ENCODE peak calls at places on chromosome 18, in eight cellular contexts. One of them, this sample, is unnamed.

GRCh38 chr18:41323044-41323443 is 632.0 kb upstream of the PIK3C3 start:
- DNase-seq in left cardiac atrium: no peak
- DNase-seq in A549: no peak
- DNase-seq in cardiac muscle cell: peak
- DNase-seq in activated CD4-positive, alpha-beta T cell treated with anti-CD3 and anti-CD28 coated beads, Interleukin-2, amount 10 ng/mL, durations not matched to agents 7 days and 5 days: no peak
- DNase-seq in hepatocyte: no peak
- DNase-seq in upper lobe of right lung: no peak
- DNase-seq in tibial nerve: no peak
- DNase-seq in this sample: no peak

GRCh38 chr18:70207181-70207580 is 1.7 kb upstream of the RTTN start:
- DNase-seq in left cardiac atrium: no peak
- DNase-seq in cardiac muscle cell: no peak
- DNase-seq in activated CD4-positive, alpha-beta T cell treated with anti-CD3 and anti-CD28 coated beads, Interleukin-2, amount 10 ng/mL, durations not matched to agents 7 days and 5 days: no peak
- DNase-seq in hepatocyte: no peak
- DNase-seq in upper lobe of right lung: no peak
- DNase-seq in A549: no peak
- DNase-seq in tibial nerve: no peak
- DNase-seq in this sample: no peak

GRCh38 chr18:13610517-13610916 is 115.8 kb downstream of the FAM210A start:
- DNase-seq in tibial nerve: no peak
- DNase-seq in hepatocyte: no peak
- DNase-seq in cardiac muscle cell: no peak
- DNase-seq in activated CD4-positive, alpha-beta T cell treated with anti-CD3 and anti-CD28 coated beads, Interleukin-2, amount 10 ng/mL, durations not matched to agents 7 days and 5 days: no peak
- DNase-seq in upper lobe of right lung: peak
- DNase-seq in A549: no peak
- DNase-seq in left cardiac atrium: no peak
- DNase-seq in this sample: no peak

GRCh38 chr18:44128365-44128764 is 552.3 kb upstream of the SETBP1 start:
- DNase-seq in tibial nerve: no peak
- DNase-seq in upper lobe of right lung: no peak
- DNase-seq in left cardiac atrium: no peak
- DNase-seq in cardiac muscle cell: peak
- DNase-seq in activated CD4-positive, alpha-beta T cell treated with anti-CD3 and anti-CD28 coated beads, Interleukin-2, amount 10 ng/mL, durations not matched to agents 7 days and 5 days: no peak
- DNase-seq in A549: no peak
- DNase-seq in hepatocyte: no peak
- DNase-seq in this sample: no peak

GRCh38 chr18:48007955-48008701 is 77.7 kb upstream of the SMAD2 start:
- DNase-seq in left cardiac atrium: peak
- DNase-seq in hepatocyte: peak
- DNase-seq in A549: peak
- DNase-seq in cardiac muscle cell: peak
- DNase-seq in activated CD4-positive, alpha-beta T cell treated with anti-CD3 and anti-CD28 coated beads, Interleukin-2, amount 10 ng/mL, durations not matched to agents 7 days and 5 days: peak
- DNase-seq in tibial nerve: no peak
- DNase-seq in upper lobe of right lung: peak
- DNase-seq in this sample: peak

GRCh38 chr18:9539283-9539682 is 64.0 kb downstream of the RALBP1 start:
- DNase-seq in tibial nerve: no peak
- DNase-seq in A549: no peak
- DNase-seq in activated CD4-positive, alpha-beta T cell treated with anti-CD3 and anti-CD28 coated beads, Interleukin-2, amount 10 ng/mL, durations not matched to agents 7 days and 5 days: no peak
- DNase-seq in cardiac muscle cell: no peak
- DNase-seq in upper lobe of right lung: no peak
- DNase-seq in left cardiac atrium: no peak
- DNase-seq in hepatocyte: no peak
- DNase-seq in this sample: no peak

GRCh38 chr18:62386091-62386490 is 61.0 kb downstream of the TNFRSF11A start:
- DNase-seq in A549: no peak
- DNase-seq in tibial nerve: no peak
- DNase-seq in hepatocyte: no peak
- DNase-seq in cardiac muscle cell: no peak
- DNase-seq in upper lobe of right lung: no peak
- DNase-seq in activated CD4-positive, alpha-beta T cell treated with anti-CD3 and anti-CD28 coated beads, Interleukin-2, amount 10 ng/mL, durations not matched to agents 7 days and 5 days: no peak
- DNase-seq in left cardiac atrium: no peak
- DNase-seq in this sample: no peak

GRCh38 chr18:32300914-32301313 is 111.1 kb downstream of the MEP1B start:
- DNase-seq in hepatocyte: no peak
- DNase-seq in upper lobe of right lung: no peak
- DNase-seq in A549: no peak
- DNase-seq in activated CD4-positive, alpha-beta T cell treated with anti-CD3 and anti-CD28 coated beads, Interleukin-2, amount 10 ng/mL, durations not matched to agents 7 days and 5 days: no peak
- DNase-seq in left cardiac atrium: no peak
- DNase-seq in tibial nerve: no peak
- DNase-seq in cardiac muscle cell: peak
- DNase-seq in this sample: no peak

GRCh38 chr18:33560686-33561370 is 17.2 kb upstream of the ASXL3 start:
- DNase-seq in left cardiac atrium: no peak
- DNase-seq in activated CD4-positive, alpha-beta T cell treated with anti-CD3 and anti-CD28 coated beads, Interleukin-2, amount 10 ng/mL, durations not matched to agents 7 days and 5 days: no peak
- DNase-seq in upper lobe of right lung: no peak
- DNase-seq in tibial nerve: no peak
- DNase-seq in cardiac muscle cell: peak
- DNase-seq in A549: peak
- DNase-seq in hepatocyte: peak
- DNase-seq in this sample: no peak

GRCh38 chr18:45104071-45104440 is 423.4 kb downstream of the SETBP1 start:
- DNase-seq in upper lobe of right lung: no peak
- DNase-seq in A549: no peak
- DNase-seq in tibial nerve: no peak
- DNase-seq in left cardiac atrium: no peak
- DNase-seq in cardiac muscle cell: no peak
- DNase-seq in activated CD4-positive, alpha-beta T cell treated with anti-CD3 and anti-CD28 coated beads, Interleukin-2, amount 10 ng/mL, durations not matched to agents 7 days and 5 days: no peak
- DNase-seq in hepatocyte: no peak
- DNase-seq in this sample: no peak

GRCh38 chr18:25348361-25349130 is 3.4 kb downstream of the ZNF521 start:
- DNase-seq in hepatocyte: no peak
- DNase-seq in activated CD4-positive, alpha-beta T cell treated with anti-CD3 and anti-CD28 coated beads, Interleukin-2, amount 10 ng/mL, durations not matched to agents 7 days and 5 days: no peak
- DNase-seq in cardiac muscle cell: no peak
- DNase-seq in tibial nerve: no peak
- DNase-seq in upper lobe of right lung: no peak
- DNase-seq in left cardiac atrium: no peak
- DNase-seq in A549: no peak
- DNase-seq in this sample: no peak

GRCh38 chr18:24703316-24703715 is 242.9 kb downstream of the HRH4 start:
- DNase-seq in upper lobe of right lung: no peak
- DNase-seq in activated CD4-positive, alpha-beta T cell treated with anti-CD3 and anti-CD28 coated beads, Interleukin-2, amount 10 ng/mL, durations not matched to agents 7 days and 5 days: no peak
- DNase-seq in cardiac muscle cell: no peak
- DNase-seq in A549: no peak
- DNase-seq in hepatocyte: no peak
- DNase-seq in left cardiac atrium: no peak
- DNase-seq in tibial nerve: no peak
- DNase-seq in this sample: no peak

GRCh38 chr18:79411614-79412526 is 16.1 kb downstream of the NFATC1 start:
- DNase-seq in hepatocyte: no peak
- DNase-seq in left cardiac atrium: peak
- DNase-seq in A549: no peak
- DNase-seq in tibial nerve: no peak
- DNase-seq in cardiac muscle cell: no peak
- DNase-seq in activated CD4-positive, alpha-beta T cell treated with anti-CD3 and anti-CD28 coated beads, Interleukin-2, amount 10 ng/mL, durations not matched to agents 7 days and 5 days: no peak
- DNase-seq in upper lobe of right lung: peak
- DNase-seq in this sample: no peak

GRCh38 chr18:45871655-45872054 is 46.2 kb downstream of the SIGLEC15 start:
- DNase-seq in upper lobe of right lung: no peak
- DNase-seq in A549: no peak
- DNase-seq in tibial nerve: no peak
- DNase-seq in left cardiac atrium: no peak
- DNase-seq in activated CD4-positive, alpha-beta T cell treated with anti-CD3 and anti-CD28 coated beads, Interleukin-2, amount 10 ng/mL, durations not matched to agents 7 days and 5 days: no peak
- DNase-seq in hepatocyte: no peak
- DNase-seq in cardiac muscle cell: peak
- DNase-seq in this sample: no peak

GRCh38 chr18:70365361-70365760 is 76.5 kb downstream of the SOCS6 start:
- DNase-seq in left cardiac atrium: no peak
- DNase-seq in tibial nerve: no peak
- DNase-seq in upper lobe of right lung: no peak
- DNase-seq in cardiac muscle cell: no peak
- DNase-seq in activated CD4-positive, alpha-beta T cell treated with anti-CD3 and anti-CD28 coated beads, Interleukin-2, amount 10 ng/mL, durations not matched to agents 7 days and 5 days: no peak
- DNase-seq in A549: no peak
- DNase-seq in hepatocyte: no peak
- DNase-seq in this sample: no peak

GRCh38 chr18:58819051-58819450 is 45.6 kb upstream of the ZNF532 start:
- DNase-seq in hepatocyte: no peak
- DNase-seq in upper lobe of right lung: no peak
- DNase-seq in activated CD4-positive, alpha-beta T cell treated with anti-CD3 and anti-CD28 coated beads, Interleukin-2, amount 10 ng/mL, durations not matched to agents 7 days and 5 days: peak
- DNase-seq in left cardiac atrium: no peak
- DNase-seq in tibial nerve: no peak
- DNase-seq in A549: no peak
- DNase-seq in cardiac muscle cell: no peak
- DNase-seq in this sample: no peak

GRCh38 chr18:58298251-58299134 is 254.5 kb downstream of the NEDD4L start:
- DNase-seq in tibial nerve: no peak
- DNase-seq in upper lobe of right lung: no peak
- DNase-seq in left cardiac atrium: no peak
- DNase-seq in activated CD4-positive, alpha-beta T cell treated with anti-CD3 and anti-CD28 coated beads, Interleukin-2, amount 10 ng/mL, durations not matched to agents 7 days and 5 days: no peak
- DNase-seq in A549: no peak
- DNase-seq in hepatocyte: no peak
- DNase-seq in cardiac muscle cell: no peak
- DNase-seq in this sample: no peak

GRCh38 chr18:11502368-11502767 is 107.0 kb upstream of the SLC35G4 start:
- DNase-seq in upper lobe of right lung: no peak
- DNase-seq in A549: no peak
- DNase-seq in cardiac muscle cell: no peak
- DNase-seq in left cardiac atrium: no peak
- DNase-seq in hepatocyte: no peak
- DNase-seq in activated CD4-positive, alpha-beta T cell treated with anti-CD3 and anti-CD28 coated beads, Interleukin-2, amount 10 ng/mL, durations not matched to agents 7 days and 5 days: no peak
- DNase-seq in tibial nerve: no peak
- DNase-seq in this sample: no peak

GRCh38 chr18:12253517-12254136 is 534 bp upstream of the CIDEA start:
- DNase-seq in A549: no peak
- DNase-seq in tibial nerve: no peak
- DNase-seq in left cardiac atrium: no peak
- DNase-seq in upper lobe of right lung: no peak
- DNase-seq in hepatocyte: no peak
- DNase-seq in cardiac muscle cell: no peak
- DNase-seq in activated CD4-positive, alpha-beta T cell treated with anti-CD3 and anti-CD28 coated beads, Interleukin-2, amount 10 ng/mL, durations not matched to agents 7 days and 5 days: no peak
- DNase-seq in this sample: no peak

This sample was measured in uterus.